ENCODE peak calls at places on chromosomes 6 and 20, in five cellular contexts. O is AG08395; A is M059J; V is activated CD8-positive, alpha-beta memory T cell treated with anti-CD3 and anti-CD28 coated beads, Interleukin-2, amount 10 ng/mL, durations not matched to agents 7 days and 5 days; D is HEK293T. C is an unnamed sample.

GRCh38 chr6:35041086-35041855 is 99.9 kb downstream of the TCP11 start:
- DNase-seq in A (no peak), O (no peak), D (no peak), V (no peak), C (no peak)

GRCh38 chr20:35020108-35021031 is 64.7 kb downstream of the MYH7B start:
- DNase-seq in O (peak; percentile 31), D (no peak), V (no peak), A (no peak), C (peak; percentile 59)

GRCh38 chr6:117992856-117993255 is 85.8 kb downstream of the SLC35F1 start:
- DNase-seq in A (no peak), V (no peak), D (no peak), O (no peak), C (no peak)

GRCh38 chr20:42747765-42748411 is 441.8 kb downstream of the PTPRT start:
- DNase-seq in O (no peak), A (no peak), V (no peak), D (no peak), C (no peak)

GRCh38 chr20:34896086-34896551 is 19.7 kb downstream of the ACSS2 start:
- DNase-seq in A (no peak), O (no peak), D (no peak), V (no peak), C (no peak)

GRCh38 chr20:63074631-63075030 is 67.9 kb upstream of the BHLHE23 start:
- DNase-seq in V (no peak), A (no peak), O (no peak), D (no peak), C (no peak)

GRCh38 chr20:43442310-43442880 is 15.3 kb upstream of the SRSF6 start:
- DNase-seq in O (peak; percentile 68), V (no peak), D (peak; percentile 23), A (peak; percentile 61), C (no peak)

GRCh38 chr20:16260911-16261310 is 312.3 kb downstream of the KIF16B start:
- DNase-seq in O (peak; percentile 25), D (no peak), A (peak; percentile 70), V (no peak), C (no peak)

GRCh38 chr6:43128926-43129325 is 42.1 kb upstream of the SRF start:
- DNase-seq in A (peak; percentile 33), D (no peak), V (no peak), O (peak; percentile 49), C (no peak)

GRCh38 chr6:166515072-166515810 is 71.2 kb downstream of the RAMACL start:
- DNase-seq in O (peak; percentile 94), D (peak; percentile 37), A (peak; percentile 72), V (no peak), C (no peak)

GRCh38 chr20:62332989-62333819 is 30.4 kb downstream of the ADRM1 start:
- DNase-seq in O (no peak), D (no peak), V (no peak), A (no peak), C (no peak)

GRCh38 chr6:88561974-88562736 is 396.0 kb upstream of the CNR1 start:
- DNase-seq in A (no peak), V (no peak), O (no peak), D (no peak), C (peak; percentile 30)

GRCh38 chr20:55978550-55978949 is 26.8 kb downstream of the CBLN4 start:
- DNase-seq in A (no peak), O (no peak), D (no peak), V (no peak), C (no peak)

GRCh38 chr6:137261393-137262154 is 42.4 kb upstream of the IFNGR1 start:
- DNase-seq in V (no peak), O (no peak), A (peak; percentile 93), D (no peak), C (no peak)

GRCh38 chr6:12403946-12404647 is 113.9 kb downstream of the EDN1 start:
- DNase-seq in D (no peak), A (peak; percentile 55), V (no peak), O (peak; percentile 55), C (no peak)

GRCh38 chr6:114162691-114163090 is 180.1 kb downstream of the HS3ST5 start:
- DNase-seq in V (no peak), A (no peak), D (no peak), O (no peak), C (no peak)

GRCh38 chr6:165847407-165848098 is 184.5 kb upstream of the PDE10A start:
- DNase-seq in A (no peak), V (no peak), D (no peak), O (no peak), C (peak; percentile 73)

GRCh38 chr20:63497946-63498935 is 642 bp downstream of the EEF1A2 start:
- DNase-seq in V (no peak), A (peak; percentile 89), D (no peak), O (peak; percentile 54), C (no peak)

GRCh38 chr6:131779304-131779703 is 28.5 kb upstream of the ENPP1 start:
- DNase-seq in O (no peak), A (no peak), V (no peak), D (no peak), C (no peak)

GRCh38 chr6:45566882-45567281 is 189.1 kb upstream of the SUPT3H start:
- DNase-seq in A (peak; percentile 71), O (no peak), D (no peak), V (no peak), C (no peak)

GRCh38 chr20:59622496-59622895 is 18.2 kb downstream of the PHACTR3 start:
- DNase-seq in A (no peak), O (no peak), V (no peak), D (no peak), C (no peak)

GRCh38 chr20:59831024-59831900 is 102.2 kb downstream of the SYCP2 start:
- DNase-seq in D (no peak), O (no peak), A (no peak), V (peak; percentile 34), C (no peak)

GRCh38 chr6:108896111-108896661 is 48.0 kb downstream of the ARMC2 start:
- DNase-seq in D (no peak), O (peak; percentile 78), A (peak; percentile 84), V (no peak), C (no peak)

GRCh38 chr6:11994875-11995461 is 17.1 kb upstream of the HIVEP1 start:
- DNase-seq in V (no peak), O (no peak), D (no peak), A (peak; percentile 75), C (no peak)

GRCh38 chr20:21719592-21720214 is 14.2 kb downstream of the PAX1 start:
- DNase-seq in A (peak; percentile 57), V (peak; percentile 56), D (peak; percentile 30), O (peak; percentile 61), C (no peak)

GRCh38 chr6:74942130-74942529 is 263.7 kb downstream of the COL12A1 start:
- DNase-seq in O (no peak), D (no peak), A (peak; percentile 20), V (no peak), C (no peak)

GRCh38 chr6:51473996-51474975 is 613.1 kb downstream of the PKHD1 start:
- DNase-seq in A (no peak), V (no peak), D (no peak), O (no peak), C (no peak)

GRCh38 chr6:149366237-149366921 is 33.7 kb upstream of the SUMO4 start:
- DNase-seq in V (no peak), D (no peak), A (no peak), O (no peak), C (no peak)

GRCh38 chr6:142842423-142843261 is 102.3 kb downstream of the HIVEP2 start:
- DNase-seq in O (no peak), A (peak; percentile 93), V (peak; percentile 72), D (no peak), C (no peak)

GRCh38 chr20:20835897-20836296 is 123.5 kb upstream of the RALGAPA2 start:
- DNase-seq in O (no peak), D (no peak), V (no peak), A (peak; percentile 35), C (no peak)

GRCh38 chr6:42452171-42453026 is 673 bp upstream of the TRERF1 start:
- DNase-seq in D (peak; percentile 64), V (peak; percentile 64), A (peak; percentile 82), O (peak; percentile 58), C (peak; percentile 89)

GRCh38 chr20:1568166-1568490 is 10.6 kb upstream of the SIRPD start:
- DNase-seq in A (peak; percentile 41), D (no peak), V (no peak), O (no peak), C (no peak)

GRCh38 chr6:36787210-36787609 is 52.0 kb downstream of the CPNE5 start:
- DNase-seq in D (no peak), A (no peak), O (no peak), V (no peak), C (no peak)

GRCh38 chr20:17518339-17519052 is 12.7 kb downstream of the BFSP1 start:
- DNase-seq in O (peak; percentile 63), A (peak; percentile 33), V (no peak), D (peak; percentile 39), C (no peak)

GRCh38 chr6:45049188-45049843 is 278.8 kb upstream of the RUNX2 start:
- DNase-seq in O (no peak), V (no peak), D (no peak), A (peak; percentile 73), C (no peak)

GRCh38 chr6:28789553-28790083 is 134.2 kb downstream of the TRIM27 start:
- DNase-seq in A (peak; percentile 86), D (no peak), V (no peak), O (peak; percentile 38), C (no peak)

GRCh38 chr6:166341464-166341863 is 881 bp downstream of the SFT2D1 start:
- DNase-seq in O (no peak), V (no peak), A (no peak), D (no peak), C (no peak)